ENCODE peak calls at places on chromosomes 16 and 17, in five cellular contexts. One of them, this sample, is unnamed.

GRCh38 chr16:88977028-88977844 is at the start of gene CBFA2T3:
- DNase-seq in thoracic aorta: no peak
- DNase-seq in gastrocnemius medialis: peak; percentile 35
- DNase-seq in Karpas-422: no peak
- DNase-seq in pancreas: peak; percentile 55
- DNase-seq in this sample: no peak

GRCh38 chr17:82517230-82517865 is 2.2 kb upstream of the FOXK2 start:
- DNase-seq in Karpas-422: no peak
- DNase-seq in gastrocnemius medialis: no peak
- DNase-seq in pancreas: peak; percentile 5
- DNase-seq in thoracic aorta: no peak
- DNase-seq in this sample: no peak

GRCh38 chr16:67966549-67967182 is 1.8 kb downstream of the SLC12A4 start:
- DNase-seq in Karpas-422: no peak
- DNase-seq in thoracic aorta: no peak
- DNase-seq in pancreas: peak; percentile 62
- DNase-seq in gastrocnemius medialis: no peak
- DNase-seq in this sample: no peak

GRCh38 chr16:5069854-5070253 is 1.8 kb upstream of the ALG1 start:
- DNase-seq in gastrocnemius medialis: no peak
- DNase-seq in pancreas: no peak
- DNase-seq in thoracic aorta: no peak
- DNase-seq in Karpas-422: no peak
- DNase-seq in this sample: no peak

GRCh38 chr17:4530799-4531730 is 24.1 kb downstream of the MYBBP1A start:
- DNase-seq in pancreas: no peak
- DNase-seq in gastrocnemius medialis: no peak
- DNase-seq in thoracic aorta: no peak
- DNase-seq in Karpas-422: peak; percentile 45
- DNase-seq in this sample: no peak

GRCh38 chr17:39164675-39165143 is 1.3 kb downstream of the ARL5C start:
- DNase-seq in gastrocnemius medialis: peak; percentile 82
- DNase-seq in Karpas-422: peak; percentile 90
- DNase-seq in pancreas: peak; percentile 93
- DNase-seq in thoracic aorta: peak; percentile 81
- DNase-seq in this sample: peak; percentile 78

GRCh38 chr16:49620158-49620867 is 235.6 kb downstream of the ZNF423 start:
- DNase-seq in thoracic aorta: peak; percentile 57
- DNase-seq in Karpas-422: no peak
- DNase-seq in gastrocnemius medialis: peak; percentile 50
- DNase-seq in pancreas: peak; percentile 88
- DNase-seq in this sample: no peak

GRCh38 chr16:23836404-23837291 is 865 bp downstream of the PRKCB start:
- DNase-seq in thoracic aorta: no peak
- DNase-seq in pancreas: peak; percentile 65
- DNase-seq in Karpas-422: peak; percentile 69
- DNase-seq in gastrocnemius medialis: no peak
- DNase-seq in this sample: peak; percentile 50

GRCh38 chr16:69890891-69891282 is 60.2 kb upstream of the CLEC18A start:
- DNase-seq in pancreas: no peak
- DNase-seq in gastrocnemius medialis: no peak
- DNase-seq in Karpas-422: no peak
- DNase-seq in thoracic aorta: no peak
- DNase-seq in this sample: no peak

GRCh38 chr17:29620779-29621500 is 1.8 kb downstream of the CORO6 start:
- DNase-seq in thoracic aorta: no peak
- DNase-seq in pancreas: peak; percentile 26
- DNase-seq in gastrocnemius medialis: no peak
- DNase-seq in Karpas-422: no peak
- DNase-seq in this sample: no peak

GRCh38 chr17:52106638-52107261 is 51.8 kb downstream of the CA10 start:
- DNase-seq in thoracic aorta: no peak
- DNase-seq in pancreas: no peak
- DNase-seq in gastrocnemius medialis: no peak
- DNase-seq in Karpas-422: peak; percentile 84
- DNase-seq in this sample: no peak

GRCh38 chr17:65547253-65547670 is 14.2 kb downstream of the AXIN2 start:
- DNase-seq in gastrocnemius medialis: peak; percentile 74
- DNase-seq in thoracic aorta: no peak
- DNase-seq in pancreas: no peak
- DNase-seq in Karpas-422: no peak
- DNase-seq in this sample: peak; percentile 46

GRCh38 chr16:73878616-73879015 is 418.0 kb upstream of the PSMD7 start:
- DNase-seq in thoracic aorta: no peak
- DNase-seq in gastrocnemius medialis: no peak
- DNase-seq in pancreas: no peak
- DNase-seq in Karpas-422: peak; percentile 82
- DNase-seq in this sample: no peak

GRCh38 chr16:7097537-7097936 is 235.1 kb upstream of the RBFOX1 start:
- DNase-seq in gastrocnemius medialis: no peak
- DNase-seq in pancreas: no peak
- DNase-seq in Karpas-422: no peak
- DNase-seq in thoracic aorta: no peak
- DNase-seq in this sample: no peak

GRCh38 chr16:89374393-89374948 is 115.9 kb downstream of the ANKRD11 start:
- DNase-seq in gastrocnemius medialis: no peak
- DNase-seq in pancreas: no peak
- DNase-seq in Karpas-422: no peak
- DNase-seq in thoracic aorta: no peak
- DNase-seq in this sample: no peak

GRCh38 chr17:42135664-42136653 is 13.4 kb downstream of the HSPB9 start:
- DNase-seq in pancreas: peak; percentile 93
- DNase-seq in Karpas-422: no peak
- DNase-seq in gastrocnemius medialis: no peak
- DNase-seq in thoracic aorta: no peak
- DNase-seq in this sample: no peak

GRCh38 chr16:973366-973765 is 2.6 kb upstream of the LMF1 start:
- DNase-seq in gastrocnemius medialis: no peak
- DNase-seq in Karpas-422: no peak
- DNase-seq in pancreas: no peak
- DNase-seq in thoracic aorta: no peak
- DNase-seq in this sample: no peak

GRCh38 chr17:63694229-63694973 is 5.5 kb downstream of the LIMD2 start:
- DNase-seq in thoracic aorta: no peak
- DNase-seq in pancreas: no peak
- DNase-seq in gastrocnemius medialis: no peak
- DNase-seq in Karpas-422: peak; percentile 50
- DNase-seq in this sample: peak; percentile 38

GRCh38 chr16:14289692-14290340 is 218.7 kb downstream of the MRTFB start:
- DNase-seq in thoracic aorta: no peak
- DNase-seq in gastrocnemius medialis: no peak
- DNase-seq in Karpas-422: peak; percentile 84
- DNase-seq in pancreas: no peak
- DNase-seq in this sample: no peak

GRCh38 chr17:60231691-60232090 is 81.9 kb downstream of the CA4 start:
- DNase-seq in gastrocnemius medialis: no peak
- DNase-seq in thoracic aorta: no peak
- DNase-seq in pancreas: no peak
- DNase-seq in Karpas-422: no peak
- DNase-seq in this sample: no peak

GRCh38 chr16:89051521-89052166 is 42.0 kb upstream of the ACSF3 start:
- DNase-seq in pancreas: peak; percentile 43
- DNase-seq in gastrocnemius medialis: no peak
- DNase-seq in Karpas-422: no peak
- DNase-seq in thoracic aorta: no peak
- DNase-seq in this sample: no peak

GRCh38 chr16:1183235-1183907 is 30.5 kb downstream of the CACNA1H start:
- DNase-seq in gastrocnemius medialis: no peak
- DNase-seq in thoracic aorta: no peak
- DNase-seq in Karpas-422: no peak
- DNase-seq in pancreas: no peak
- DNase-seq in this sample: no peak

GRCh38 chr16:53219795-53220194 is 165.0 kb downstream of the CHD9 start:
- DNase-seq in pancreas: no peak
- DNase-seq in gastrocnemius medialis: no peak
- DNase-seq in Karpas-422: no peak
- DNase-seq in thoracic aorta: no peak
- DNase-seq in this sample: no peak

GRCh38 chr16:23539984-23540816 is 16.9 kb downstream of the EARS2 start:
- DNase-seq in gastrocnemius medialis: no peak
- DNase-seq in pancreas: no peak
- DNase-seq in thoracic aorta: no peak
- DNase-seq in Karpas-422: no peak
- DNase-seq in this sample: no peak

GRCh38 chr17:82449136-82449882 is 1.2 kb downstream of the CYBC1 start:
- DNase-seq in pancreas: peak; percentile 72
- DNase-seq in thoracic aorta: no peak
- DNase-seq in gastrocnemius medialis: no peak
- DNase-seq in Karpas-422: peak; percentile 93
- DNase-seq in this sample: peak; percentile 69

GRCh38 chr16:16019488-16019887 is 70.1 kb downstream of the ABCC1 start:
- DNase-seq in pancreas: no peak
- DNase-seq in Karpas-422: no peak
- DNase-seq in thoracic aorta: peak; percentile 41
- DNase-seq in gastrocnemius medialis: no peak
- DNase-seq in this sample: no peak

GRCh38 chr17:14604920-14605599 is 304.2 kb downstream of the HS3ST3B1 start:
- DNase-seq in thoracic aorta: no peak
- DNase-seq in Karpas-422: no peak
- DNase-seq in gastrocnemius medialis: no peak
- DNase-seq in pancreas: no peak
- DNase-seq in this sample: peak; percentile 7

GRCh38 chr16:82741073-82741615 is 114.4 kb downstream of the CDH13 start:
- DNase-seq in pancreas: no peak
- DNase-seq in gastrocnemius medialis: no peak
- DNase-seq in Karpas-422: no peak
- DNase-seq in thoracic aorta: no peak
- DNase-seq in this sample: no peak

GRCh38 chr16:66580605-66581209 is 1.4 kb downstream of the CMTM2 start:
- DNase-seq in gastrocnemius medialis: no peak
- DNase-seq in thoracic aorta: no peak
- DNase-seq in Karpas-422: no peak
- DNase-seq in pancreas: no peak
- DNase-seq in this sample: no peak

GRCh38 chr16:22077700-22078313 is 14.5 kb upstream of the VWA3A start:
- DNase-seq in pancreas: no peak
- DNase-seq in gastrocnemius medialis: no peak
- DNase-seq in thoracic aorta: no peak
- DNase-seq in Karpas-422: peak; percentile 88
- DNase-seq in this sample: peak; percentile 73

DNA sequence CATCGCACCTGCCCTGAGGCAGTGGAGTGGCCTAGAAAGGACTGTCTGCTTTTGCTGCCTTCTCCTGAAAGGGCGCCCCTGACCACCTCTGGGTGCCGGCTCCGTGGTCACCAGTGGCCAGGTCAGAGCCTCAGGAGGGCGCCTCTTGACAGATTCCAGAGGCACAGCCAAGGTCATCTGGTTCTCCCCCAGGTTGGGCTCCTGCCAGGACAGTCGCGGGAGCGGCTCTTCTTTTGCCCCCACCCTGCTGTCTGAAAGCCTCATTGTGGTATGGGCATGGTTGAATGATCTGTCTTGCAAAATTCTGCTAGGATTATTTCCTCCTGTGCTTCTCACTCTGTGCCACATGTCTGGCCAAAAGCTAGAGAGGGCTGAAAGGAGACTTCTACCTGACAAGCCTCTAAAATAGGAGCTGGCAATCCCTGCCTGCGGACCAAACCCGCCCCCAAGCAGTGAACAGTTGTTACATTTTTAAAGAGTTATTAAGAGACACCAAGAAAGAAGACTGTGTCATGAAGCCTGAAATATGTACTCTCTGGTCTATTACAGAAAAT is 82.8 kb downstream of the SNX29 start:
- DNase-seq in thoracic aorta: no peak
- DNase-seq in pancreas: no peak
- DNase-seq in gastrocnemius medialis: no peak
- DNase-seq in Karpas-422: peak; percentile 59
- DNase-seq in this sample: no peak
- H3K27ac ChIP-seq in thoracic aorta: peak overlapping the region; percentile 27
- H3K27ac ChIP-seq in pancreas: no peak overlapping the region
- H3K27ac ChIP-seq in gastrocnemius medialis: peak overlapping the region; percentile 78
- H3K27ac ChIP-seq in Karpas-422: peak overlapping the region; percentile 81
- H3K27ac ChIP-seq in this sample: peak overlapping the region; percentile 17

DNA sequence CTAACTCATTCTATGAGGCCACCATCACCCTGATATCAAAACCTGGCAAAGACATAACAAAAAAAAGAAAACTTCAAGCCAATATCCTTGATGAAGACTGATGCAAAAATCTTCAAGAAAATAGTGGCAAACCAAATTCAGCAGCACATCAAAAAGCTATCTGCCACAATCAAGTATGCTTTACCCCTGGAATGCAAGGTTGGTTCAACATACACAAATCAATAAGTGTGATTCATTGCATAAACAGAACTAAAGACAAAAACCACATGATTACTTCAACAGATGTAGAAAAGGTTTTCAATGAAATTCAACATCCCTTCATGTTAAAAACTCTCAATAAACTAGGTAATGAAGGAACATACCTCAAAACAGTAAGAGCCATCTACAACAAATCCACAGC is 48.4 kb downstream of the CMC2 start:
- DNase-seq in Karpas-422: no peak
- DNase-seq in thoracic aorta: no peak
- DNase-seq in pancreas: no peak
- DNase-seq in gastrocnemius medialis: no peak
- DNase-seq in this sample: no peak
- H3K9me3 ChIP-seq in Karpas-422: peaks cover 9% of the 10 kb centered on the region
- H3K9me3 ChIP-seq in thoracic aorta: peaks cover 13% of the 10 kb centered on the region
- H3K9me3 ChIP-seq in pancreas: no peaks in the 10 kb centered on the region
- H3K9me3 ChIP-seq in gastrocnemius medialis: no peaks in the 10 kb centered on the region
- H3K9me3 ChIP-seq in this sample: peaks cover 6% of the 10 kb centered on the region

DNA sequence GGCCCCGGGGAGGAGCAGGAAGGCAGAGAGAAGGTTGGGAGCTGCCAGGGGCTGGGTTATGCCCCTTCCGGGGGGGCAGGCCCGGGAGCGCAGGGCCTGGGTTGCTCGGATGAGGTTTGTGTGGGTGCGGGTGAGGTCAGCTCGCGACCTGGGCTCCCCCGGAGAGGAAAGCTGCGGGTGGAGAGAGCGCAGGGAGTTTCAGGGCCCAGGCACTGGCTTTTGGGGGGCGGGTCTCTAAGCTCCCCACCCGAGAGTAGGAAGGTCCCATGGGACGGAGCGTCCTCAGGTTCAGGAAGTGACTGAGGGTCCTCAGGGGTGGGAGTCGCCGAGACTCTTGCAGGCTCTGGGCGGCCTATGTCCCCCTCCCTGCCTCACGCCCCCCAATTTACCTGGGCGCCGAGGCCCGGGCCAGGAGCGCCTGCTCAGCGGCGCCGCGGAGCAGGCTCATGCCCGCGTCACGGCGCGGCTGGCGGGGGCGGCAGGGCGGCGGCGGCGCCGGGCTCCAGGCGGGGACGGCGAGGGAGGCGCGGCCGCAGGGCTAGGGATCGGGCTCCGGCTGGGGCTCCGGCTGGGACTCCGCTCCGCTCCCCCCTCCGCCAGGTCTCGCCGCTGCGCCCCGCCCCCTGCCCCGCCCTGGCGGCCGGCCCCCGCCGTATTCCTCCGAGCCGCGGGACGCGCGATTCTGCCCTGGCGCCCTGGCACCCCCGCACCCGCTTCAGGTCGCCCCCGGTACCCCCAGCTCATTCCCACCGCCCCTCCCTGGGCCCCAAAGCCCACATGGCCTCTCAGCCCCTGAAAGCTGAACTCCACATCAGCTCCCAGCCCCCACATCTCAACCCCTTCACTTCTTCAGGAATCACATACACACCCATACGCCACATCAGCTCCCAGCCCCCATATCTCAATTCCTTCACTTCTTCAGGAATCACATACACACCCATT is at the start of gene DOK4:
- DNase-seq in gastrocnemius medialis: peak; percentile 43
- DNase-seq in thoracic aorta: no peak
- DNase-seq in pancreas: peak; percentile 94
- DNase-seq in Karpas-422: peak; percentile 86
- DNase-seq in this sample: peak; percentile 69
- H3K27ac ChIP-seq in gastrocnemius medialis: peak within 1 kb of the TSS; percentile 38
- H3K27ac ChIP-seq in thoracic aorta: peak within 1 kb of the TSS; percentile 92
- H3K27ac ChIP-seq in pancreas: peak within 1 kb of the TSS; percentile 57
- H3K27ac ChIP-seq in Karpas-422: no peak within 1 kb of the TSS
- H3K27ac ChIP-seq in this sample: peak within 1 kb of the TSS; percentile 64

GRCh38 chr17:57388326-57388725 is 132.0 kb downstream of the MSI2 start:
- DNase-seq in pancreas: no peak
- DNase-seq in thoracic aorta: no peak
- DNase-seq in Karpas-422: no peak
- DNase-seq in gastrocnemius medialis: no peak
- DNase-seq in this sample: no peak
- H3K9me3 ChIP-seq in pancreas: no peaks in the 10 kb centered on the region
- H3K9me3 ChIP-seq in thoracic aorta: peaks cover 17% of the 10 kb centered on the region
- H3K9me3 ChIP-seq in Karpas-422: peaks cover 15% of the 10 kb centered on the region
- H3K9me3 ChIP-seq in gastrocnemius medialis: no peaks in the 10 kb centered on the region
- H3K9me3 ChIP-seq in this sample: peaks cover 43% of the 10 kb centered on the region

This sample was measured in naive thymus-derived CD4-positive, alpha-beta T cell.